ENCODE peak calls at places on chromosome 4, in five cellular contexts. One of them, this sample, is unnamed.

GRCh38 chr4:5710962-5711478 is at the start of gene EVC:
- DNase-seq in GM06990: peak; percentile 78
- DNase-seq in foreskin fibroblast: peak; percentile 95
- DNase-seq in HCT116: no peak
- DNase-seq in astrocyte: peak; percentile 67
- DNase-seq in this sample: peak; percentile 82

GRCh38 chr4:133148690-133149363 is at the start of gene PCDH10:
- DNase-seq in GM06990: peak; percentile 60
- DNase-seq in foreskin fibroblast: peak; percentile 93
- DNase-seq in HCT116: no peak
- DNase-seq in astrocyte: peak; percentile 90
- DNase-seq in this sample: peak; percentile 97

GRCh38 chr4:21544410-21544809 is 404.2 kb downstream of the KCNIP4 start:
- DNase-seq in GM06990: no peak
- DNase-seq in foreskin fibroblast: no peak
- DNase-seq in HCT116: no peak
- DNase-seq in astrocyte: no peak
- DNase-seq in this sample: peak; percentile 1

GRCh38 chr4:113008726-113009125 is 40.7 kb upstream of the ANK2 start:
- DNase-seq in GM06990: no peak
- DNase-seq in foreskin fibroblast: no peak
- DNase-seq in HCT116: no peak
- DNase-seq in astrocyte: no peak
- DNase-seq in this sample: no peak

GRCh38 chr4:175469519-175469918 is 342.5 kb downstream of the GPM6A start:
- DNase-seq in GM06990: no peak
- DNase-seq in foreskin fibroblast: peak; percentile 60
- DNase-seq in HCT116: no peak
- DNase-seq in astrocyte: peak; percentile 7
- DNase-seq in this sample: peak; percentile 34

GRCh38 chr4:41134581-41134980 is 79.8 kb downstream of the APBB2 start:
- DNase-seq in GM06990: no peak
- DNase-seq in foreskin fibroblast: peak; percentile 54
- DNase-seq in HCT116: no peak
- DNase-seq in astrocyte: no peak
- DNase-seq in this sample: no peak

GRCh38 chr4:76545161-76545884 is 110.3 kb downstream of the SHROOM3 start:
- DNase-seq in GM06990: no peak
- DNase-seq in foreskin fibroblast: no peak
- DNase-seq in HCT116: no peak
- DNase-seq in astrocyte: peak; percentile 49
- DNase-seq in this sample: peak; percentile 57

GRCh38 chr4:45662996-45663395 is 460.9 kb downstream of the GABRG1 start:
- DNase-seq in GM06990: no peak
- DNase-seq in foreskin fibroblast: no peak
- DNase-seq in HCT116: no peak
- DNase-seq in astrocyte: peak; percentile 74
- DNase-seq in this sample: peak; percentile 62

GRCh38 chr4:1583051-1583785 is 100.9 kb downstream of the FAM53A start:
- DNase-seq in GM06990: no peak
- DNase-seq in foreskin fibroblast: no peak
- DNase-seq in HCT116: no peak
- DNase-seq in astrocyte: no peak
- DNase-seq in this sample: no peak

GRCh38 chr4:149997881-149998421 is 80.3 kb upstream of the DCLK2 start:
- DNase-seq in GM06990: no peak
- DNase-seq in foreskin fibroblast: peak; percentile 55
- DNase-seq in HCT116: peak; percentile 18
- DNase-seq in astrocyte: peak; percentile 59
- DNase-seq in this sample: peak; percentile 37

GRCh38 chr4:116357758-116358157 is 727.6 kb downstream of the TRAM1L1 start:
- DNase-seq in GM06990: no peak
- DNase-seq in foreskin fibroblast: no peak
- DNase-seq in HCT116: no peak
- DNase-seq in astrocyte: peak; percentile 7
- DNase-seq in this sample: peak; percentile 4

GRCh38 chr4:105474110-105474518 is 252 bp upstream of the PPA2 start:
- DNase-seq in GM06990: no peak
- DNase-seq in foreskin fibroblast: peak; percentile 96
- DNase-seq in HCT116: no peak
- DNase-seq in astrocyte: no peak
- DNase-seq in this sample: peak; percentile 88

GRCh38 chr4:102094474-102094873 is 250.8 kb downstream of the SLC39A8 start:
- DNase-seq in GM06990: no peak
- DNase-seq in foreskin fibroblast: no peak
- DNase-seq in HCT116: no peak
- DNase-seq in astrocyte: no peak
- DNase-seq in this sample: no peak

GRCh38 chr4:47801481-47802002 is 36.3 kb downstream of the CORIN start:
- DNase-seq in GM06990: no peak
- DNase-seq in foreskin fibroblast: no peak
- DNase-seq in HCT116: no peak
- DNase-seq in astrocyte: no peak
- DNase-seq in this sample: no peak

GRCh38 chr4:78002260-78002659 is 54.9 kb upstream of the FRAS1 start:
- DNase-seq in GM06990: no peak
- DNase-seq in foreskin fibroblast: peak; percentile 11
- DNase-seq in HCT116: no peak
- DNase-seq in astrocyte: peak; percentile 74
- DNase-seq in this sample: peak; percentile 59

GRCh38 chr4:145580906-145581305 is 38.3 kb upstream of the MMAA start:
- DNase-seq in GM06990: no peak
- DNase-seq in foreskin fibroblast: no peak
- DNase-seq in HCT116: no peak
- DNase-seq in astrocyte: peak; percentile 56
- DNase-seq in this sample: no peak

GRCh38 chr4:118911162-118911791 is 22.6 kb downstream of the SYNPO2 start:
- DNase-seq in GM06990: no peak
- DNase-seq in foreskin fibroblast: peak; percentile 87
- DNase-seq in HCT116: no peak
- DNase-seq in astrocyte: peak; percentile 45
- DNase-seq in this sample: peak; percentile 56

GRCh38 chr4:119300072-119300387 is 21.9 kb downstream of the FABP2 start:
- DNase-seq in GM06990: no peak
- DNase-seq in foreskin fibroblast: peak; percentile 78
- DNase-seq in HCT116: no peak
- DNase-seq in astrocyte: no peak
- DNase-seq in this sample: peak; percentile 71

GRCh38 chr4:138941037-138941436 is 74.5 kb upstream of the NOCT start:
- DNase-seq in GM06990: no peak
- DNase-seq in foreskin fibroblast: no peak
- DNase-seq in HCT116: no peak
- DNase-seq in astrocyte: no peak
- DNase-seq in this sample: no peak

GRCh38 chr4:26252349-26252748 is 68.5 kb upstream of the RBPJ start:
- DNase-seq in GM06990: no peak
- DNase-seq in foreskin fibroblast: no peak
- DNase-seq in HCT116: peak; percentile 41
- DNase-seq in astrocyte: peak; percentile 12
- DNase-seq in this sample: no peak

GRCh38 chr4:132479543-132479942 is 669.6 kb upstream of the PCDH10 start:
- DNase-seq in GM06990: no peak
- DNase-seq in foreskin fibroblast: no peak
- DNase-seq in HCT116: no peak
- DNase-seq in astrocyte: no peak
- DNase-seq in this sample: no peak

GRCh38 chr4:153084939-153085630 is 119.2 kb upstream of the TRIM2 start:
- DNase-seq in GM06990: peak; percentile 58
- DNase-seq in foreskin fibroblast: peak; percentile 85
- DNase-seq in HCT116: peak; percentile 44
- DNase-seq in astrocyte: peak; percentile 51
- DNase-seq in this sample: peak; percentile 76

GRCh38 chr4:73662709-73663546 is 42.7 kb upstream of the RASSF6 start:
- DNase-seq in GM06990: no peak
- DNase-seq in foreskin fibroblast: peak; percentile 82
- DNase-seq in HCT116: peak; percentile 21
- DNase-seq in astrocyte: peak; percentile 50
- DNase-seq in this sample: peak; percentile 92

GRCh38 chr4:61079976-61080375 is 120.2 kb upstream of the ADGRL3 start:
- DNase-seq in GM06990: no peak
- DNase-seq in foreskin fibroblast: peak; percentile 4
- DNase-seq in HCT116: no peak
- DNase-seq in astrocyte: peak; percentile 12
- DNase-seq in this sample: no peak

GRCh38 chr4:68498413-68499007 is 51.2 kb downstream of the TMPRSS11E start:
- DNase-seq in GM06990: no peak
- DNase-seq in foreskin fibroblast: peak; percentile 77
- DNase-seq in HCT116: peak; percentile 53
- DNase-seq in astrocyte: peak; percentile 26
- DNase-seq in this sample: peak; percentile 86

GRCh38 chr4:10204401-10205058 is 87.9 kb upstream of the WDR1 start:
- DNase-seq in GM06990: no peak
- DNase-seq in foreskin fibroblast: peak; percentile 1
- DNase-seq in HCT116: no peak
- DNase-seq in astrocyte: no peak
- DNase-seq in this sample: no peak

GRCh38 chr4:84582988-84583870 is at the start of gene CDS1:
- DNase-seq in GM06990: peak; percentile 27
- DNase-seq in foreskin fibroblast: peak; percentile 32
- DNase-seq in HCT116: no peak
- DNase-seq in astrocyte: no peak
- DNase-seq in this sample: no peak

GRCh38 chr4:1116837-1117236 is 3.5 kb upstream of the RNF212 start:
- DNase-seq in GM06990: no peak
- DNase-seq in foreskin fibroblast: peak; percentile 31
- DNase-seq in HCT116: no peak
- DNase-seq in astrocyte: peak; percentile 7
- DNase-seq in this sample: peak; percentile 28

GRCh38 chr4:159977907-159978617 is 875.2 kb downstream of the RAPGEF2 start:
- DNase-seq in GM06990: no peak
- DNase-seq in foreskin fibroblast: no peak
- DNase-seq in HCT116: no peak
- DNase-seq in astrocyte: no peak
- DNase-seq in this sample: no peak

GRCh38 chr4:31362756-31363155 is 642.6 kb downstream of the PCDH7 start:
- DNase-seq in GM06990: no peak
- DNase-seq in foreskin fibroblast: no peak
- DNase-seq in HCT116: no peak
- DNase-seq in astrocyte: peak; percentile 56
- DNase-seq in this sample: peak; percentile 19

GRCh38 chr4:102843938-102844337 is 16.6 kb upstream of the UBE2D3 start:
- DNase-seq in GM06990: no peak
- DNase-seq in foreskin fibroblast: peak; percentile 45
- DNase-seq in HCT116: no peak
- DNase-seq in astrocyte: no peak
- DNase-seq in this sample: no peak

GRCh38 chr4:186202490-186203140 is 11.2 kb downstream of the CYP4V2 start:
- DNase-seq in GM06990: no peak
- DNase-seq in foreskin fibroblast: no peak
- DNase-seq in HCT116: no peak
- DNase-seq in astrocyte: no peak
- DNase-seq in this sample: no peak

GRCh38 chr4:186200436-186201409 is 9.4 kb downstream of the CYP4V2 start:
- DNase-seq in GM06990: no peak
- DNase-seq in foreskin fibroblast: no peak
- DNase-seq in HCT116: no peak
- DNase-seq in astrocyte: no peak
- DNase-seq in this sample: no peak

GRCh38 chr4:186203391-186203802 is 12.0 kb downstream of the CYP4V2 start:
- DNase-seq in GM06990: no peak
- DNase-seq in foreskin fibroblast: peak; percentile 38
- DNase-seq in HCT116: no peak
- DNase-seq in astrocyte: no peak
- DNase-seq in this sample: no peak

GRCh38 chr4:186204103-186204559 is 12.8 kb downstream of the CYP4V2 start:
- DNase-seq in GM06990: peak; percentile 72
- DNase-seq in foreskin fibroblast: peak; percentile 79
- DNase-seq in HCT116: peak; percentile 81
- DNase-seq in astrocyte: peak; percentile 8
- DNase-seq in this sample: peak; percentile 74

GRCh38 chr4:186201535-186202230 is 10.3 kb downstream of the CYP4V2 start:
- DNase-seq in GM06990: peak; percentile 70
- DNase-seq in foreskin fibroblast: peak; percentile 71
- DNase-seq in HCT116: peak; percentile 66
- DNase-seq in astrocyte: no peak
- DNase-seq in this sample: peak; percentile 53
- TF ChIP-seq CTCF in GM06990: peak; percentile 93
- TF ChIP-seq CTCF in foreskin fibroblast: peak; percentile 64
- TF ChIP-seq CTCF in HCT116: peak; percentile 90
- TF ChIP-seq CTCF in astrocyte: peak; percentile 31
- TF ChIP-seq CTCF in this sample: peak; percentile 75

GRCh38 chr4:134202557-134202956 is 968 bp upstream of the PABPC4L start:
- DNase-seq in GM06990: no peak
- DNase-seq in foreskin fibroblast: no peak
- DNase-seq in HCT116: no peak
- DNase-seq in astrocyte: peak; percentile 33
- DNase-seq in this sample: peak; percentile 53

GRCh38 chr4:134202136-134202535 is 547 bp upstream of the PABPC4L start:
- DNase-seq in GM06990: no peak
- DNase-seq in foreskin fibroblast: peak; percentile 7
- DNase-seq in HCT116: no peak
- DNase-seq in astrocyte: no peak
- DNase-seq in this sample: peak; percentile 34

GRCh38 chr4:134200811-134201215 is 776 bp downstream of the PABPC4L start:
- DNase-seq in GM06990: no peak
- DNase-seq in foreskin fibroblast: peak; percentile 3
- DNase-seq in HCT116: no peak
- DNase-seq in astrocyte: no peak
- DNase-seq in this sample: peak; percentile 13

GRCh38 chr4:134201216-134202098 is at the start of gene PABPC4L:
- DNase-seq in GM06990: no peak
- DNase-seq in foreskin fibroblast: peak; percentile 37
- DNase-seq in HCT116: no peak
- DNase-seq in astrocyte: peak; percentile 70
- DNase-seq in this sample: peak; percentile 83
- H3K4me3 ChIP-seq in GM06990: no peak within 1 kb of the TSS
- H3K4me3 ChIP-seq in foreskin fibroblast: peak within 1 kb of the TSS; percentile 53
- H3K4me3 ChIP-seq in HCT116: no peak within 1 kb of the TSS
- H3K4me3 ChIP-seq in astrocyte: peak within 1 kb of the TSS; percentile 66
- H3K4me3 ChIP-seq in this sample: peak within 1 kb of the TSS; percentile 65

GRCh38 chr4:182878633-182879495 is 38.3 kb downstream of the DCTD start:
- DNase-seq in GM06990: no peak
- DNase-seq in foreskin fibroblast: no peak
- DNase-seq in HCT116: no peak
- DNase-seq in astrocyte: no peak
- DNase-seq in this sample: no peak

GRCh38 chr4:182876427-182876826 is 40.8 kb downstream of the DCTD start:
- DNase-seq in GM06990: no peak
- DNase-seq in foreskin fibroblast: no peak
- DNase-seq in HCT116: no peak
- DNase-seq in astrocyte: no peak
- DNase-seq in this sample: no peak

GRCh38 chr4:182875471-182875870 is 41.7 kb downstream of the DCTD start:
- DNase-seq in GM06990: no peak
- DNase-seq in foreskin fibroblast: no peak
- DNase-seq in HCT116: no peak
- DNase-seq in astrocyte: no peak
- DNase-seq in this sample: no peak

GRCh38 chr4:182876006-182876405 is 41.2 kb downstream of the DCTD start:
- DNase-seq in GM06990: no peak
- DNase-seq in foreskin fibroblast: no peak
- DNase-seq in HCT116: no peak
- DNase-seq in astrocyte: no peak
- DNase-seq in this sample: no peak

GRCh38 chr4:182877326-182877883 is 39.8 kb downstream of the DCTD start:
- DNase-seq in GM06990: no peak
- DNase-seq in foreskin fibroblast: no peak
- DNase-seq in HCT116: no peak
- DNase-seq in astrocyte: no peak
- DNase-seq in this sample: no peak
- TF ChIP-seq CTCF in GM06990: no peak
- TF ChIP-seq CTCF in foreskin fibroblast: no peak
- TF ChIP-seq CTCF in HCT116: no peak
- TF ChIP-seq CTCF in astrocyte: peak; percentile 5
- TF ChIP-seq CTCF in this sample: no peak

GRCh38 chr4:185933078-185933581 is 121.1 kb upstream of the SORBS2 start:
- DNase-seq in GM06990: no peak
- DNase-seq in foreskin fibroblast: peak; percentile 22
- DNase-seq in HCT116: no peak
- DNase-seq in astrocyte: peak; percentile 83
- DNase-seq in this sample: peak; percentile 85
- H3K4me3 ChIP-seq in GM06990: no peak overlapping the region
- H3K4me3 ChIP-seq in foreskin fibroblast: no peak overlapping the region
- H3K4me3 ChIP-seq in HCT116: no peak overlapping the region
- H3K4me3 ChIP-seq in astrocyte: peak overlapping the region; percentile 53
- H3K4me3 ChIP-seq in this sample: no peak overlapping the region